ENCODE peak calls at places on chromosomes 12 and 14, in ten cellular contexts. One of them, this sample, is unnamed. For H3K9me3 and H3K27me3, the result is how much of the 10 kb centered on the place peaks cover.

GRCh38 chr14:95294834-95295599 is 24.7 kb downstream of the CLMN start:
- DNase-seq in left ventricle myocardium inferior: no peak
- DNase-seq in cardiac muscle cell: no peak
- DNase-seq in GM23248: peak
- DNase-seq in lung: no peak
- DNase-seq in CD4-positive, alpha-beta T cell: no peak
- DNase-seq in PC-3: peak
- DNase-seq in heart left ventricle: no peak
- DNase-seq in neuronal stem cell: no peak
- DNase-seq in AG04450: no peak
- DNase-seq in this sample: no peak

GRCh38 chr12:46963977-46964376 is 115.4 kb upstream of the PCED1B start:
- DNase-seq in left ventricle myocardium inferior: no peak
- DNase-seq in cardiac muscle cell: peak
- DNase-seq in GM23248: peak
- DNase-seq in lung: no peak
- DNase-seq in CD4-positive, alpha-beta T cell: no peak
- DNase-seq in PC-3: peak
- DNase-seq in heart left ventricle: no peak
- DNase-seq in neuronal stem cell: no peak
- DNase-seq in AG04450: no peak
- DNase-seq in this sample: no peak

GRCh38 chr12:65941388-65941787 is 117.1 kb downstream of the HMGA2 start:
- DNase-seq in left ventricle myocardium inferior: no peak
- DNase-seq in cardiac muscle cell: no peak
- DNase-seq in GM23248: peak
- DNase-seq in lung: no peak
- DNase-seq in CD4-positive, alpha-beta T cell: no peak
- DNase-seq in PC-3: peak
- DNase-seq in heart left ventricle: no peak
- DNase-seq in neuronal stem cell: no peak
- DNase-seq in AG04450: peak
- DNase-seq in this sample: no peak

GRCh38 chr14:53915364-53916014 is 41.1 kb downstream of the BMP4 start:
- DNase-seq in left ventricle myocardium inferior: no peak
- DNase-seq in cardiac muscle cell: no peak
- DNase-seq in GM23248: no peak
- DNase-seq in lung: no peak
- DNase-seq in CD4-positive, alpha-beta T cell: no peak
- DNase-seq in PC-3: no peak
- DNase-seq in heart left ventricle: no peak
- DNase-seq in neuronal stem cell: no peak
- DNase-seq in AG04450: no peak
- DNase-seq in this sample: no peak

GRCh38 chr14:60700598-60700997 is 23.6 kb downstream of the SIX4 start:
- DNase-seq in left ventricle myocardium inferior: no peak
- DNase-seq in cardiac muscle cell: no peak
- DNase-seq in GM23248: no peak
- DNase-seq in lung: no peak
- DNase-seq in CD4-positive, alpha-beta T cell: no peak
- DNase-seq in PC-3: no peak
- DNase-seq in heart left ventricle: no peak
- DNase-seq in neuronal stem cell: no peak
- DNase-seq in AG04450: no peak
- DNase-seq in this sample: no peak

GRCh38 chr12:88958153-88958552 is 377.9 kb upstream of the KITLG start:
- DNase-seq in left ventricle myocardium inferior: no peak
- DNase-seq in cardiac muscle cell: no peak
- DNase-seq in GM23248: no peak
- DNase-seq in lung: no peak
- DNase-seq in CD4-positive, alpha-beta T cell: no peak
- DNase-seq in PC-3: no peak
- DNase-seq in heart left ventricle: no peak
- DNase-seq in neuronal stem cell: no peak
- DNase-seq in AG04450: no peak
- DNase-seq in this sample: no peak

GRCh38 chr12:118436986-118437385 is 60.6 kb downstream of the SUDS3 start:
- DNase-seq in left ventricle myocardium inferior: no peak
- DNase-seq in cardiac muscle cell: no peak
- DNase-seq in GM23248: peak
- DNase-seq in lung: no peak
- DNase-seq in CD4-positive, alpha-beta T cell: no peak
- DNase-seq in PC-3: no peak
- DNase-seq in heart left ventricle: no peak
- DNase-seq in neuronal stem cell: no peak
- DNase-seq in AG04450: no peak
- DNase-seq in this sample: no peak

GRCh38 chr12:42450248-42450647 is 124.3 kb downstream of the PPHLN1 start:
- DNase-seq in left ventricle myocardium inferior: no peak
- DNase-seq in cardiac muscle cell: no peak
- DNase-seq in GM23248: peak
- DNase-seq in lung: no peak
- DNase-seq in CD4-positive, alpha-beta T cell: no peak
- DNase-seq in PC-3: peak
- DNase-seq in heart left ventricle: no peak
- DNase-seq in neuronal stem cell: no peak
- DNase-seq in AG04450: no peak
- DNase-seq in this sample: no peak

GRCh38 chr12:59429766-59430165 is 166.1 kb upstream of the SLC16A7 start:
- DNase-seq in left ventricle myocardium inferior: no peak
- DNase-seq in cardiac muscle cell: no peak
- DNase-seq in GM23248: peak
- DNase-seq in lung: no peak
- DNase-seq in CD4-positive, alpha-beta T cell: no peak
- DNase-seq in PC-3: no peak
- DNase-seq in heart left ventricle: no peak
- DNase-seq in neuronal stem cell: no peak
- DNase-seq in AG04450: peak
- DNase-seq in this sample: no peak

GRCh38 chr14:21227981-21228380 is 41.3 kb downstream of the HNRNPC start:
- DNase-seq in left ventricle myocardium inferior: no peak
- DNase-seq in cardiac muscle cell: no peak
- DNase-seq in GM23248: no peak
- DNase-seq in lung: no peak
- DNase-seq in CD4-positive, alpha-beta T cell: no peak
- DNase-seq in PC-3: no peak
- DNase-seq in heart left ventricle: no peak
- DNase-seq in neuronal stem cell: no peak
- DNase-seq in AG04450: no peak
- DNase-seq in this sample: no peak

GRCh38 chr12:22103418-22103817 is 57.4 kb downstream of the CMAS start:
- DNase-seq in left ventricle myocardium inferior: no peak
- DNase-seq in cardiac muscle cell: no peak
- DNase-seq in GM23248: no peak
- DNase-seq in lung: no peak
- DNase-seq in CD4-positive, alpha-beta T cell: no peak
- DNase-seq in PC-3: no peak
- DNase-seq in heart left ventricle: no peak
- DNase-seq in neuronal stem cell: no peak
- DNase-seq in AG04450: no peak
- DNase-seq in this sample: no peak

GRCh38 chr14:34064349-34064748 is 113.5 kb upstream of the EGLN3 start:
- DNase-seq in left ventricle myocardium inferior: peak
- DNase-seq in cardiac muscle cell: no peak
- DNase-seq in GM23248: peak
- DNase-seq in lung: peak
- DNase-seq in CD4-positive, alpha-beta T cell: no peak
- DNase-seq in PC-3: no peak
- DNase-seq in heart left ventricle: no peak
- DNase-seq in neuronal stem cell: no peak
- DNase-seq in AG04450: no peak
- DNase-seq in this sample: no peak

GRCh38 chr12:13304924-13305323 is 108.4 kb downstream of the EMP1 start:
- DNase-seq in left ventricle myocardium inferior: no peak
- DNase-seq in cardiac muscle cell: no peak
- DNase-seq in GM23248: no peak
- DNase-seq in lung: no peak
- DNase-seq in CD4-positive, alpha-beta T cell: no peak
- DNase-seq in PC-3: no peak
- DNase-seq in heart left ventricle: no peak
- DNase-seq in neuronal stem cell: no peak
- DNase-seq in AG04450: no peak
- DNase-seq in this sample: no peak

GRCh38 chr12:112168561-112168971 is 43.2 kb downstream of the TRAFD1 start:
- DNase-seq in left ventricle myocardium inferior: no peak
- DNase-seq in cardiac muscle cell: no peak
- DNase-seq in GM23248: no peak
- DNase-seq in lung: no peak
- DNase-seq in CD4-positive, alpha-beta T cell: peak
- DNase-seq in PC-3: no peak
- DNase-seq in heart left ventricle: no peak
- DNase-seq in neuronal stem cell: no peak
- DNase-seq in AG04450: no peak
- DNase-seq in this sample: no peak

GRCh38 chr14:90132821-90133570 is 71.2 kb downstream of the KCNK13 start:
- DNase-seq in left ventricle myocardium inferior: no peak
- DNase-seq in cardiac muscle cell: no peak
- DNase-seq in GM23248: no peak
- DNase-seq in lung: no peak
- DNase-seq in CD4-positive, alpha-beta T cell: no peak
- DNase-seq in PC-3: no peak
- DNase-seq in heart left ventricle: no peak
- DNase-seq in neuronal stem cell: no peak
- DNase-seq in AG04450: no peak
- DNase-seq in this sample: no peak

GRCh38 chr12:12722351-12723146 is 5.4 kb downstream of the CDKN1B start:
- DNase-seq in left ventricle myocardium inferior: no peak
- DNase-seq in cardiac muscle cell: no peak
- DNase-seq in GM23248: peak
- DNase-seq in lung: no peak
- DNase-seq in CD4-positive, alpha-beta T cell: no peak
- DNase-seq in PC-3: peak
- DNase-seq in heart left ventricle: no peak
- DNase-seq in neuronal stem cell: no peak
- DNase-seq in AG04450: no peak
- DNase-seq in this sample: no peak

GRCh38 chr12:69428351-69429048 is 41.7 kb upstream of the FRS2 start:
- DNase-seq in left ventricle myocardium inferior: no peak
- DNase-seq in cardiac muscle cell: peak
- DNase-seq in GM23248: no peak
- DNase-seq in lung: no peak
- DNase-seq in CD4-positive, alpha-beta T cell: no peak
- DNase-seq in PC-3: no peak
- DNase-seq in heart left ventricle: no peak
- DNase-seq in neuronal stem cell: no peak
- DNase-seq in AG04450: no peak
- DNase-seq in this sample: no peak

GRCh38 chr14:26761532-26761931 is 163.7 kb upstream of the NOVA1 start:
- DNase-seq in left ventricle myocardium inferior: no peak
- DNase-seq in cardiac muscle cell: no peak
- DNase-seq in GM23248: no peak
- DNase-seq in lung: no peak
- DNase-seq in CD4-positive, alpha-beta T cell: no peak
- DNase-seq in PC-3: no peak
- DNase-seq in heart left ventricle: no peak
- DNase-seq in neuronal stem cell: no peak
- DNase-seq in AG04450: no peak
- DNase-seq in this sample: no peak
- H3K9me3 ChIP-seq in left ventricle myocardium inferior: under half
- H3K9me3 ChIP-seq in cardiac muscle cell: under half
- H3K9me3 ChIP-seq in GM23248: under half
- H3K9me3 ChIP-seq in lung: under half
- H3K9me3 ChIP-seq in CD4-positive, alpha-beta T cell: under half
- H3K9me3 ChIP-seq in PC-3: under half
- H3K9me3 ChIP-seq in heart left ventricle: under half
- H3K9me3 ChIP-seq in neuronal stem cell: under half
- H3K9me3 ChIP-seq in AG04450: under half
- H3K9me3 ChIP-seq in this sample: under half

DNA sequence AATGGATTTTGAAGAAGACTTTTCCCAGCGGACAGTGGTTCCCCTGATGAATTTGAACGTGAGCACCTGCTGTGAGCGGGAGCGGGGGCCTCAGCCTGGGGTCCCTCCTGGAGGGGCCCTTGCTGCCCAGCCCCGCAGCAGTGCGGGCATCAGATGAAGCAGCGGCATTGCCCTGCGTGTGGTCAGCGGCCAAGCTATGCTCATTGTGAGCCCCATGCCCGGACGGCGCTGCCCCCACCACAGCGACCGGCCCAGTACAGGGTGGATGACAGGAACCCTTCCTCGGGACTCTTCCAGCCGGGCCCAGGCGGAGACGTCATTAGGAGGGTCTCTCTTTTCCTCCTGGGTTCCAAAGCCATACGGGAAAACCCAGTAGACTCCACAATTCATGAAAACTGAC is 3.5 kb downstream of the LRCOL1 start:
- DNase-seq in left ventricle myocardium inferior: no peak
- DNase-seq in cardiac muscle cell: no peak
- DNase-seq in GM23248: no peak
- DNase-seq in lung: no peak
- DNase-seq in CD4-positive, alpha-beta T cell: no peak
- DNase-seq in PC-3: no peak
- DNase-seq in heart left ventricle: peak
- DNase-seq in neuronal stem cell: no peak
- DNase-seq in AG04450: no peak
- DNase-seq in this sample: no peak
- H3K27me3 ChIP-seq in left ventricle myocardium inferior: half or more
- H3K27me3 ChIP-seq in cardiac muscle cell: half or more
- H3K27me3 ChIP-seq in GM23248: half or more
- H3K27me3 ChIP-seq in lung: under half
- H3K27me3 ChIP-seq in CD4-positive, alpha-beta T cell: half or more
- H3K27me3 ChIP-seq in PC-3: under half
- H3K27me3 ChIP-seq in heart left ventricle: half or more
- H3K27me3 ChIP-seq in neuronal stem cell: under half
- H3K27me3 ChIP-seq in AG04450: half or more
- H3K27me3 ChIP-seq in this sample: under half

GRCh38 chr12:133038310-133038709 is 1.0 kb downstream of the ZNF84 start:
- DNase-seq in left ventricle myocardium inferior: no peak
- DNase-seq in cardiac muscle cell: no peak
- DNase-seq in GM23248: peak
- DNase-seq in lung: no peak
- DNase-seq in CD4-positive, alpha-beta T cell: no peak
- DNase-seq in PC-3: no peak
- DNase-seq in heart left ventricle: no peak
- DNase-seq in neuronal stem cell: no peak
- DNase-seq in AG04450: no peak
- DNase-seq in this sample: no peak
- H3K9me3 ChIP-seq in left ventricle myocardium inferior: half or more
- H3K9me3 ChIP-seq in cardiac muscle cell: under half
- H3K9me3 ChIP-seq in GM23248: under half
- H3K9me3 ChIP-seq in lung: under half
- H3K9me3 ChIP-seq in CD4-positive, alpha-beta T cell: half or more
- H3K9me3 ChIP-seq in PC-3: under half
- H3K9me3 ChIP-seq in heart left ventricle: half or more
- H3K9me3 ChIP-seq in neuronal stem cell: half or more
- H3K9me3 ChIP-seq in AG04450: under half
- H3K9me3 ChIP-seq in this sample: under half

DNA sequence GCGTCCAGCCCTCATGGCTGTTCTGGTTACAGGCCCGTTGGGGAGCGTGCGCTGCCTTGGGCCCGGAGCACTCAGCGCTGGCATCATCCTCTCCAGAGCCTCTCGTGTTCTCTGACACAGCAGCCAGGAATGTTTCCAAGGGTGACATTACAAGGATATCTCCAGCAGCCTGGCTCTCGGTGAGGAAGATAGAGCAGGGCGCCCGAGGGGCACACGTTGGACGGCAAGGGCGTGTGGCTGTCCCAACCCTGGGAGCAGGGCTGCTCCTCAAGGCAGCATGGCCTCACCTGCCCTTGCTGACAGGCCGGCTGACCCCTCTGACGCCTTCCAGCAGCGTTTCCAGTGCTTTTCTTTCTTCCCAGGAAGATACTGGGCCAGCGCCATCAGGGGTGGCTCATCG is 14.4 kb downstream of the LRCOL1 start:
- DNase-seq in left ventricle myocardium inferior: no peak
- DNase-seq in cardiac muscle cell: peak
- DNase-seq in GM23248: peak
- DNase-seq in lung: no peak
- DNase-seq in CD4-positive, alpha-beta T cell: no peak
- DNase-seq in PC-3: peak
- DNase-seq in heart left ventricle: peak
- DNase-seq in neuronal stem cell: no peak
- DNase-seq in AG04450: no peak
- DNase-seq in this sample: no peak
- H3K27me3 ChIP-seq in left ventricle myocardium inferior: half or more
- H3K27me3 ChIP-seq in cardiac muscle cell: under half
- H3K27me3 ChIP-seq in GM23248: under half
- H3K27me3 ChIP-seq in lung: under half
- H3K27me3 ChIP-seq in CD4-positive, alpha-beta T cell: under half
- H3K27me3 ChIP-seq in PC-3: under half
- H3K27me3 ChIP-seq in heart left ventricle: under half
- H3K27me3 ChIP-seq in neuronal stem cell: under half
- H3K27me3 ChIP-seq in AG04450: under half
- H3K27me3 ChIP-seq in this sample: under half